ENCODE peak calls at places on chromosomes 7 and 10, in seven cellular contexts. I, N, V, H, T, K and O are unnamed samples.

GRCh38 chr10:4622374-4622773 is 203.6 kb upstream of the AKR1E2 start:
- DNase-seq in I (no peak), N (no peak), V (peak), H (no peak), T (peak), K (no peak), O (no peak)

GRCh38 chr10:132496360-132497082 is 41.1 kb upstream of the INPP5A start:
- DNase-seq in I (no peak), N (no peak), V (no peak), H (no peak), T (no peak), K (no peak), O (no peak)

GRCh38 chr7:134435161-134435920 is 23.6 kb downstream of the AKR1B1 start:
- DNase-seq in I (no peak), N (no peak), V (peak), H (no peak), T (peak), K (no peak), O (no peak)

GRCh38 chr10:43881657-43882056 is 233.0 kb upstream of the ZNF32 start:
- DNase-seq in I (no peak), N (no peak), V (no peak), H (no peak), T (no peak), K (no peak), O (no peak)

GRCh38 chr10:95229724-95230627 is 35.9 kb downstream of the ACSM6 start:
- DNase-seq in I (no peak), N (peak), V (peak), H (no peak), T (peak), K (no peak), O (peak)

GRCh38 chr7:39212881-39213280 is 235.2 kb downstream of the POU6F2 start:
- DNase-seq in I (no peak), N (no peak), V (no peak), H (no peak), T (no peak), K (no peak), O (no peak)

GRCh38 chr10:3666525-3667302 is 118.3 kb downstream of the KLF6 start:
- DNase-seq in I (no peak), N (no peak), V (no peak), H (peak), T (no peak), K (peak), O (no peak)

GRCh38 chr10:131811239-131812011 is 89.4 kb upstream of the PPP2R2D start:
- DNase-seq in I (no peak), N (no peak), V (no peak), H (no peak), T (no peak), K (no peak), O (no peak)

GRCh38 chr10:6239213-6239991 is 36.7 kb downstream of the PFKFB3 start:
- DNase-seq in I (no peak), N (peak), V (peak), H (peak), T (peak), K (peak), O (peak)

GRCh38 chr10:86345296-86346168 is 21.1 kb downstream of the GRID1 start:
- DNase-seq in I (no peak), N (peak), V (peak), H (no peak), T (no peak), K (no peak), O (peak)